ENCODE peak calls at places on chromosomes 12 and 14, in six cellular contexts. C, V, K, A, E and Y are unnamed samples.

GRCh38 chr12:47964102-47964723 is 817 bp downstream of the TMEM106C start:
- DNase-seq in V (no peak), A (peak), C (no peak), K (peak), E (no peak), Y (no peak)

GRCh38 chr12:89566615-89567014 is 40.8 kb upstream of the POC1B start:
- DNase-seq in E (no peak), C (peak), A (no peak), V (no peak), K (peak), Y (peak)

GRCh38 chr12:7009512-7009911 is 8.8 kb downstream of the LPCAT3 start:
- DNase-seq in K (no peak), V (peak), C (no peak), E (no peak), A (no peak), Y (no peak)

GRCh38 chr14:106021832-106022231 is 495.4 kb downstream of the TMEM121 start:
- DNase-seq in K (no peak), A (no peak), C (no peak), E (no peak), V (no peak), Y (no peak)

GRCh38 chr12:34338751-34339150 is 316.5 kb downstream of the ALG10 start:
- DNase-seq in V (no peak), C (no peak), A (no peak), E (no peak), K (no peak), Y (no peak)

GRCh38 chr12:21527451-21528180 is 1.5 kb downstream of the SPX start:
- DNase-seq in C (peak), V (peak), A (peak), K (peak), E (peak), Y (peak)

GRCh38 chr12:122140467-122141257 is 33.4 kb downstream of the IL31 start:
- DNase-seq in C (no peak), V (no peak), E (no peak), A (no peak), K (no peak), Y (no peak)

GRCh38 chr12:15592934-15593333 is 196.3 kb downstream of the EPS8 start:
- DNase-seq in A (no peak), C (no peak), K (peak), E (no peak), V (peak), Y (peak)

DNA sequence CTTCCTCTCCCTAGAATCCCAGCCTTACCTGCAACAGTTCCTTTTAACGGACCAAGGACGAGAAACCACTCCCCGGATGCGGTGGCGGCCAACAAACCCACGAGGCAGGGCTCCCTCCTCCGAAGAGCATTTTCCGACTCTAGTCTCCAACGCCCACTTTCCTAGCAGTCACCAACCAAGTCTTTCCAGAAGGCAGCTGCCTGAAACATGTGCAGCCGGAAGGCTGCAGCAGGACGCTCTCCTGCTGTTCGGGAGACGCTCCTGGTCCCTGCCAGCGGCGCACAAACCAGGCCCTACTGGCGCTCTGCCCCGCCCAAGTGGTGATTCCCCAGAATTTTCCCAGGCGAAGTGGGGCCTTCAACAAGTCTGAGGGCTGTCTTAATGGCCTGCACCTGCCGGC is 21.1 kb upstream of the ADAM20 start:
- DNase-seq in A (no peak), V (peak), E (peak), K (peak), C (peak), Y (peak)
- H3K4me3 ChIP-seq in A (no peak), V (no peak), E (peak), K (no peak), C (no peak), Y (peak)

DNA sequence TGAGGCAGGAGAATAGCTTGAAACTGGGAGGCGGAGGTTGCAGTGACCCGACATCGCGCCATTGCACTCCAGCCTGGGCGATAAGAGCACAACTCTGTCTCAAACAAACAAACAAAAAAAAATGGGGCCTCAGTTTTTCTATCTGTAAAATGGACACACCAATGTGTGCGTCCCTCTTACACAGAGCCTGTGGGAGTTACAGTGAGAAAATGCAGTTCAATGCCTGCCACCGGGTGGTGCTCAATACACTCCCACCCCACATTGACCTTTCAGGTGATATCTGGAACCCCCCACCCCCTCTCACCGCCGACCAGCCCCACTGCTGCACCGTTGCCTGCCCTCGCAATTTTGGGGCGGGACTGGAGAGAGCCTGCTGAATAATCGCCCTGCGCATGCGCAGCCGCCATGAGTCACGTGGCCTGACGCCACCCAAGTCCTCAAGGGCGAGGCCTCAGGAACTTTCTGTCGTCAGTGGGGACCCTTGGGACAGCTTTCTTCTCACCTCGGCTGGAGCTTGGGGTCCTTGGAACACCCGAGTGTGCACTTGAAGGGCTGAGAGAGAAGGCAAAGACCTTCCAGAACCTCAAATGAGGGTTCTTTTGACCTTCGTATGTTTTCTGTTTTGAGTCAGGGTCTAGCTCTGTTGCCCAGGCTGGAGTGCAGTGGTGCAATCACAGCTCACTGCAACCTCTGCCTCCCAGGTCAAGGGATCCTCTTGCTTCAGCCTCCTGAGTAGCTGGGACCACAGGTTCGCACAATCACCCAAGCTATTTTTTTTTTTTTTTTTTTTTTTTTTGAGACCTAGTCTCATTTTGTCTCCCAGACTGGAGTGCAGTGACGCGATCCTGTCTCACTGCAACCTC is 14.6 kb upstream of the CABP1 start:
- DNase-seq in E (no peak), V (no peak), C (no peak), K (no peak), A (peak), Y (no peak)
- TF ChIP-seq CTCF in E (peak), V (peak), C (no peak), K (no peak), A (peak), Y (no peak)

DNA sequence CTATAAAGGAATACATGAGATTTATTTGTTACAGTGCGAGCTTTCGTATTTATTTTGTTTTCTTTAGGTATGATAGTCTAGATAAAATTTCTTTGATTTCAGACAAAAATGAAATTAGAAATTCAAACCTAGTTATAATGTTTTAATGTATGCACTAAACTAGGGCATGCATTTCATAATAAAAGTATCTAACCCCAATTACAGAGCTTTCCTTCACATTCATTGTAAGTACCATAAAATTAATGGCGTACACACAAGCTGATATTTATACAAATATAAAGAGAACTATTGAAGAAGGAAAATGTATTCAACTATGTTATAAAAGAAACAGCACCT is 120.2 kb downstream of the GXYLT1 start:
- DNase-seq in C (no peak), V (no peak), E (no peak), A (no peak), K (no peak), Y (no peak)
- H3K4me3 ChIP-seq in C (no peak), V (no peak), E (no peak), A (no peak), K (no peak), Y (no peak)

DNA sequence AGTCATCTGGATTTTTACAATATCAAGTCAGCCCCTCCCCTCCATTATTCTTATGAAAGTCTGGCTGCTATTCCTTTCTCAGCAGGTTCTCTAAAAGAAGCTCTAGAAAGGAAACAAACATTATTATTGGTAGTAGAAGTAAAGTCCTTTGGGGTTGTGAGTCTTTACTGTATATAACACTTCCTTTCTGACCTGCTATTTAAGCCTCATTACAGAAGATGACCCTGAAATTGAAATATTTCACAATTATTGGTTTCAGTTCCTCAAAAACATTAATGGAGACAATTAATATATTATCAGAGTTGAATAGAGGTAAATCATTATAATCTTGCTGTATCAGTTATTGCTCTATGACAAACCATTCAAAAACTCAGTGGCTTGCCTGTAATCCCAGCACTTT is 19.3 kb downstream of the PLEKHA5 start:
- DNase-seq in A (no peak), V (no peak), E (no peak), K (no peak), C (no peak), Y (no peak)
- TF ChIP-seq CTCF in A (no peak), V (no peak), E (no peak), K (no peak), C (no peak), Y (no peak)

GRCh38 chr14:103259801-103260628 is 74.0 kb upstream of the EIF5 start:
- DNase-seq in V (no peak), K (no peak), C (no peak), E (no peak), A (no peak), Y (no peak)
- H3K4me3 ChIP-seq in V (peak), K (no peak), C (peak), E (peak), A (no peak), Y (peak)